ENCODE peak calls at places on chromosomes 3 and 15, in nine cellular contexts. One of them, this sample, is unnamed.

GRCh38 chr15:42921049-42921731 is 612 bp upstream of the TTBK2 start:
- DNase-seq in colonic mucosa: peak
- DNase-seq in transverse colon: peak
- DNase-seq in Panc1: no peak
- DNase-seq in body of pancreas: peak
- DNase-seq in aorta: no peak
- DNase-seq in SK-N-SH: peak
- DNase-seq in ovary: peak
- DNase-seq in A549: no peak
- DNase-seq in this sample: peak

GRCh38 chr3:35678552-35679220 is 39.4 kb downstream of the ARPP21 start:
- DNase-seq in colonic mucosa: no peak
- DNase-seq in transverse colon: no peak
- DNase-seq in Panc1: no peak
- DNase-seq in body of pancreas: no peak
- DNase-seq in aorta: no peak
- DNase-seq in SK-N-SH: no peak
- DNase-seq in ovary: no peak
- DNase-seq in A549: no peak
- DNase-seq in this sample: no peak

GRCh38 chr3:29481969-29482767 is 201.3 kb downstream of the RBMS3 start:
- DNase-seq in colonic mucosa: no peak
- DNase-seq in transverse colon: no peak
- DNase-seq in Panc1: no peak
- DNase-seq in body of pancreas: no peak
- DNase-seq in aorta: no peak
- DNase-seq in SK-N-SH: no peak
- DNase-seq in ovary: no peak
- DNase-seq in A549: no peak
- DNase-seq in this sample: no peak

GRCh38 chr15:25886498-25887140 is 23.5 kb upstream of the ATP10A start:
- DNase-seq in colonic mucosa: no peak
- DNase-seq in transverse colon: no peak
- DNase-seq in Panc1: no peak
- DNase-seq in body of pancreas: no peak
- DNase-seq in aorta: no peak
- DNase-seq in SK-N-SH: no peak
- DNase-seq in ovary: peak
- DNase-seq in A549: no peak
- DNase-seq in this sample: no peak

GRCh38 chr15:56774356-56774755 is 41.0 kb upstream of the ZNF280D start:
- DNase-seq in colonic mucosa: no peak
- DNase-seq in transverse colon: no peak
- DNase-seq in Panc1: no peak
- DNase-seq in body of pancreas: no peak
- DNase-seq in aorta: no peak
- DNase-seq in SK-N-SH: no peak
- DNase-seq in ovary: no peak
- DNase-seq in A549: no peak
- DNase-seq in this sample: no peak

GRCh38 chr3:132242790-132243189 is 74.4 kb upstream of the ACP3 start:
- DNase-seq in colonic mucosa: no peak
- DNase-seq in transverse colon: no peak
- DNase-seq in Panc1: no peak
- DNase-seq in body of pancreas: no peak
- DNase-seq in aorta: no peak
- DNase-seq in SK-N-SH: no peak
- DNase-seq in ovary: no peak
- DNase-seq in A549: no peak
- DNase-seq in this sample: peak

GRCh38 chr15:58677426-58677825 is 72.1 kb downstream of the ADAM10 start:
- DNase-seq in colonic mucosa: no peak
- DNase-seq in transverse colon: no peak
- DNase-seq in Panc1: no peak
- DNase-seq in body of pancreas: no peak
- DNase-seq in aorta: no peak
- DNase-seq in SK-N-SH: no peak
- DNase-seq in ovary: no peak
- DNase-seq in A549: no peak
- DNase-seq in this sample: no peak

GRCh38 chr3:172082269-172082668 is 42.9 kb downstream of the FNDC3B start:
- DNase-seq in colonic mucosa: no peak
- DNase-seq in transverse colon: peak
- DNase-seq in Panc1: no peak
- DNase-seq in body of pancreas: no peak
- DNase-seq in aorta: no peak
- DNase-seq in SK-N-SH: peak
- DNase-seq in ovary: no peak
- DNase-seq in A549: no peak
- DNase-seq in this sample: peak

GRCh38 chr15:77291107-77291506 is 128.8 kb downstream of the PEAK1 start:
- DNase-seq in colonic mucosa: no peak
- DNase-seq in transverse colon: no peak
- DNase-seq in Panc1: no peak
- DNase-seq in body of pancreas: no peak
- DNase-seq in aorta: no peak
- DNase-seq in SK-N-SH: no peak
- DNase-seq in ovary: no peak
- DNase-seq in A549: no peak
- DNase-seq in this sample: no peak

GRCh38 chr15:44804303-44805046 is 68.1 kb downstream of the TRIM69 start:
- DNase-seq in colonic mucosa: no peak
- DNase-seq in transverse colon: no peak
- DNase-seq in Panc1: no peak
- DNase-seq in body of pancreas: no peak
- DNase-seq in aorta: no peak
- DNase-seq in SK-N-SH: no peak
- DNase-seq in ovary: no peak
- DNase-seq in A549: no peak
- DNase-seq in this sample: no peak

GRCh38 chr15:31338879-31339557 is 12.4 kb downstream of the KLF13 start:
- DNase-seq in colonic mucosa: no peak
- DNase-seq in transverse colon: no peak
- DNase-seq in Panc1: no peak
- DNase-seq in body of pancreas: peak
- DNase-seq in aorta: peak
- DNase-seq in SK-N-SH: peak
- DNase-seq in ovary: peak
- DNase-seq in A549: peak
- DNase-seq in this sample: peak

GRCh38 chr15:87931584-87931983 is 325.0 kb downstream of the NTRK3 start:
- DNase-seq in colonic mucosa: no peak
- DNase-seq in transverse colon: no peak
- DNase-seq in Panc1: no peak
- DNase-seq in body of pancreas: no peak
- DNase-seq in aorta: no peak
- DNase-seq in SK-N-SH: no peak
- DNase-seq in ovary: no peak
- DNase-seq in A549: no peak
- DNase-seq in this sample: no peak

GRCh38 chr3:31462050-31462569 is 70.6 kb upstream of the STT3B start:
- DNase-seq in colonic mucosa: peak
- DNase-seq in transverse colon: peak
- DNase-seq in Panc1: no peak
- DNase-seq in body of pancreas: no peak
- DNase-seq in aorta: no peak
- DNase-seq in SK-N-SH: no peak
- DNase-seq in ovary: no peak
- DNase-seq in A549: no peak
- DNase-seq in this sample: no peak

GRCh38 chr3:149572796-149573414 is 84.9 kb downstream of the WWTR1 start:
- DNase-seq in colonic mucosa: no peak
- DNase-seq in transverse colon: no peak
- DNase-seq in Panc1: no peak
- DNase-seq in body of pancreas: no peak
- DNase-seq in aorta: no peak
- DNase-seq in SK-N-SH: no peak
- DNase-seq in ovary: no peak
- DNase-seq in A549: peak
- DNase-seq in this sample: no peak

GRCh38 chr3:174397848-174398247 is 461.3 kb upstream of the NAALADL2 start:
- DNase-seq in colonic mucosa: no peak
- DNase-seq in transverse colon: no peak
- DNase-seq in Panc1: no peak
- DNase-seq in body of pancreas: no peak
- DNase-seq in aorta: no peak
- DNase-seq in SK-N-SH: no peak
- DNase-seq in ovary: no peak
- DNase-seq in A549: no peak
- DNase-seq in this sample: peak

GRCh38 chr3:45204136-45204535 is 22.0 kb downstream of the TMEM158 start:
- DNase-seq in colonic mucosa: no peak
- DNase-seq in transverse colon: no peak
- DNase-seq in Panc1: no peak
- DNase-seq in body of pancreas: no peak
- DNase-seq in aorta: no peak
- DNase-seq in SK-N-SH: no peak
- DNase-seq in ovary: no peak
- DNase-seq in A549: no peak
- DNase-seq in this sample: no peak

GRCh38 chr15:71275566-71276354 is 160.5 kb downstream of the THSD4 start:
- DNase-seq in colonic mucosa: no peak
- DNase-seq in transverse colon: no peak
- DNase-seq in Panc1: no peak
- DNase-seq in body of pancreas: no peak
- DNase-seq in aorta: no peak
- DNase-seq in SK-N-SH: no peak
- DNase-seq in ovary: no peak
- DNase-seq in A549: no peak
- DNase-seq in this sample: no peak
- H3K27ac ChIP-seq in colonic mucosa: no peak
- H3K27ac ChIP-seq in transverse colon: no peak
- H3K27ac ChIP-seq in Panc1: peak
- H3K27ac ChIP-seq in body of pancreas: no peak
- H3K27ac ChIP-seq in aorta: no peak
- H3K27ac ChIP-seq in SK-N-SH: peak
- H3K27ac ChIP-seq in ovary: no peak
- H3K27ac ChIP-seq in A549: peak
- H3K27ac ChIP-seq in this sample: peak

DNA sequence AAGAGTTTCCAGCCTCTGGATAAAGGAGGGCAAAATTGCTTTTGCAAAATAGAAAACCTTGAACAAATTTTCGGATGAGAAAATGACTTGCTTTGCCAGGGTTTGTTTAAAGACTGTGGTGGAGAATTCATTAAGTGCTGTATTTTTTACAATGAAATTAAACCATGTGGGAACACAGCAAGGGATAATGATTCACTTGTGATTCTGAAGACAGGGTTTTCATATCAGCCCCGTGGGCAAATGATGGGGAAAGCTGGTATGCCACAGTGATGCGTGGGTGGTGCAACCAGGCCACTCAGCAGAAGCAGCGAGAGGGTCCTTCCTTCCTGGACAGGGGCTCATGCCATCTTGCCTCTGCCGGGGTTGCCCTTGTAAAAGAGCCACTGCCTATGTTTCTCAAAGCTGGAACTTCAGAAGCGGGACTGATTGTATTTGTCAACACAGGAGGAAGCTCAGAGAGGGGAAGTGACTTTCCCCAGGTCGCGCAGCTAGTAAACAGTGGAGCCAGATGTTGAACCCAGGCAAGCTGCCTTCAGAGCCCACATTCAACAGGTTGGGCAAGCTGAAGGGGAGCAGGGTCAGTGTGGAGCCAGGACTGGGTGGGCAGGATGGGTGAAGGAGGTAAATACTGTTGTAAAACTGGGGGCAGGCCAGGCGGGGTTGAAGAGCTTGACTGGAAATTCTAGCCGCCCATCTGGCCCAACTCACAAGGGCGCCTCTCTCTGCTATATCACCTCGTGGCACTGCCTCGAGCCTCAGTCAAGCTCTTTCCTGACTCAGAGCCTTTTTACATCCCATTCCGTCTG is 79.1 kb downstream of the TOP2B start:
- DNase-seq in colonic mucosa: no peak
- DNase-seq in transverse colon: no peak
- DNase-seq in Panc1: no peak
- DNase-seq in body of pancreas: no peak
- DNase-seq in aorta: no peak
- DNase-seq in SK-N-SH: no peak
- DNase-seq in ovary: no peak
- DNase-seq in A549: no peak
- DNase-seq in this sample: no peak
- H3K4me3 ChIP-seq in colonic mucosa: no peak
- H3K4me3 ChIP-seq in transverse colon: no peak
- H3K4me3 ChIP-seq in Panc1: no peak
- H3K4me3 ChIP-seq in body of pancreas: no peak
- H3K4me3 ChIP-seq in aorta: no peak
- H3K4me3 ChIP-seq in SK-N-SH: no peak
- H3K4me3 ChIP-seq in ovary: no peak
- H3K4me3 ChIP-seq in A549: no peak
- H3K4me3 ChIP-seq in this sample: no peak

DNA sequence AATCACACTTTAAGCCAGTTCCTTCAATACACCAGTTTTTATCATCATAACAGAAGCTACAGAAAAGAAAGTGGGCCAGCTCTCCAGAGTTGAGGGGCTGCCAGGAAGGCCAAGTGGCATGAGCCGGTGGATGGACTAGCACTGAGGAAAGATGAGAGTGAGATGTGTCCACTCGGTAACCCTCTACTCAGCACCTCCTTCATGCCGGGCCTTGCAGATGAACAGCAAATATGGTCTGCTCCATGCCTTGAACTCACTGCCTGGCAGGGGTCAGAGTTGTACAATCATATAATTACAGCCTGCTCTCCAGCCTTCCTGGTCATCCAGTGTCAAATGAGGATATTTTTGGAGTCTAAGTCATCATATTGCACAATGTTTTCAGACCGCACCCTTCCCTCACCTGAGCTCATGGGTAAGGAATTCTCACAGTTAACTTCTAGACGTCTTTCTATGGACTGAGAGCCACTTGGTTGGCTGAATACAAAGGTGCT is 4.9 kb downstream of the MGLL start:
- DNase-seq in colonic mucosa: peak
- DNase-seq in transverse colon: peak
- DNase-seq in Panc1: peak
- DNase-seq in body of pancreas: no peak
- DNase-seq in aorta: no peak
- DNase-seq in SK-N-SH: no peak
- DNase-seq in ovary: no peak
- DNase-seq in A549: no peak
- DNase-seq in this sample: no peak
- H3K27ac ChIP-seq in colonic mucosa: peak
- H3K27ac ChIP-seq in transverse colon: peak
- H3K27ac ChIP-seq in Panc1: no peak
- H3K27ac ChIP-seq in body of pancreas: no peak
- H3K27ac ChIP-seq in aorta: no peak
- H3K27ac ChIP-seq in SK-N-SH: no peak
- H3K27ac ChIP-seq in ovary: no peak
- H3K27ac ChIP-seq in A549: peak
- H3K27ac ChIP-seq in this sample: no peak

DNA sequence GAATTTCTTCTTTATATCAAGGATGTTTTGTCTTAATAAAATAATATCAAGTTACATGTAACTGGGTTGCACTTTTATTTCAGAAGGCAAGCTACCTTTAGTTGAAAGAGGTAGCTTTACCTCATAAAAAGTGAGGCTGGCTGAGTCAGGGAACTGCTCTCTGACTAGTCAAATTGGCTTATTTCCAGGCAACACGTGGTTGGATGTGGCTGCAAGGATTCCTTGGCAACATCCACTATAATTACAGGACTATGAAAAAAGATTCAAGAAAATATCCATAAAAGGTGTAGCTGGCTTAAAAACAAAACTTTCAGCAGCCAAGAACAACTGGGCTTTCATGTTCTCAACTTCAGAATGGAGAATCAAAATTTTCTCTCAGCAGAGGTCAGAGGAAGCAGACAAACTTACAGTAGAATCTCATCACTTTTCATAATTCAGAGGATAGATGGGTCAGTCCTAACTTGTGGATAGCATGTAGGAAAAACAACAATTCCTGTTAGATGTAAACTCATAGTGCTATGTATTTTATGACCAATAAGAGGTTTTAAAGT is 779.1 kb downstream of the MECOM start:
- DNase-seq in colonic mucosa: peak
- DNase-seq in transverse colon: peak
- DNase-seq in Panc1: no peak
- DNase-seq in body of pancreas: peak
- DNase-seq in aorta: no peak
- DNase-seq in SK-N-SH: no peak
- DNase-seq in ovary: no peak
- DNase-seq in A549: no peak
- DNase-seq in this sample: no peak
- H3K4me3 ChIP-seq in colonic mucosa: no peak
- H3K4me3 ChIP-seq in transverse colon: no peak
- H3K4me3 ChIP-seq in Panc1: no peak
- H3K4me3 ChIP-seq in body of pancreas: no peak
- H3K4me3 ChIP-seq in aorta: no peak
- H3K4me3 ChIP-seq in SK-N-SH: no peak
- H3K4me3 ChIP-seq in ovary: no peak
- H3K4me3 ChIP-seq in A549: no peak
- H3K4me3 ChIP-seq in this sample: no peak